ENCODE peak calls at places on chromosome 1, in nine cellular contexts. F is glutamatergic neuron; Y is kidney; T is naive thymus-derived CD4-positive, alpha-beta T cell; B is activated naive CD4-positive, alpha-beta T cell treated with anti-CD3 and anti-CD28 coated beads, Interleukin-2, amount 10 ng/mL, durations not matched to agents 7 days and 5 days; Z is psoas muscle; A is GM12892; P is RWPE1; K is KBM-7. N is an unnamed sample.
A peak's percentile ranks its signal among the peaks of the same experiment; 100 is the strongest.

GRCh38 chr1:53553734-53554509 is 94.7 kb downstream of the DMRTB1 start:
- DNase-seq in F (peak; percentile 12), Y (peak; percentile 36), T (no peak), B (peak; percentile 17), Z (no peak), A (no peak), P (no peak), K (no peak), N (no peak)

GRCh38 chr1:34844252-34844634 is 15.3 kb downstream of the SMIM12 start:
- DNase-seq in F (no peak), Y (no peak), T (no peak), B (no peak), Z (no peak), A (no peak), P (no peak), K (no peak), N (no peak)

GRCh38 chr1:166479052-166479631 is 312.3 kb upstream of the FAM78B start:
- DNase-seq in F (peak; percentile 69), Y (no peak), T (peak; percentile 33), B (peak; percentile 70), Z (peak; percentile 31), A (no peak), P (peak; percentile 22), K (peak; percentile 37), N (peak; percentile 3)

GRCh38 chr1:100038401-100039306 is 68.9 kb downstream of the SLC35A3 start:
- DNase-seq in F (peak; percentile 74), Y (peak; percentile 88), T (peak; percentile 74), B (peak; percentile 88), Z (peak; percentile 51), A (peak; percentile 40), P (peak; percentile 41), K (peak; percentile 63), N (no peak)

GRCh38 chr1:247358920-247359319 is 27.3 kb upstream of the ZNF496 start:
- DNase-seq in F (no peak), Y (no peak), T (no peak), B (no peak), Z (no peak), A (no peak), P (no peak), K (no peak), N (no peak)

GRCh38 chr1:18922319-18922726 is 20.0 kb upstream of the ALDH4A1 start:
- DNase-seq in F (peak; percentile 77), Y (peak; percentile 91), T (no peak), B (no peak), Z (peak; percentile 83), A (no peak), P (no peak), K (no peak), N (no peak)

GRCh38 chr1:44168520-44169098 is 27.2 kb upstream of the KLF18 start:
- DNase-seq in F (no peak), Y (no peak), T (no peak), B (no peak), Z (no peak), A (no peak), P (no peak), K (no peak), N (no peak)

GRCh38 chr1:209412566-209412965 is 170.9 kb upstream of the CAMK1G start:
- DNase-seq in F (no peak), Y (no peak), T (no peak), B (no peak), Z (no peak), A (no peak), P (no peak), K (no peak), N (no peak)

GRCh38 chr1:208595236-208595635 is 351.1 kb upstream of the PLXNA2 start:
- DNase-seq in F (no peak), Y (no peak), T (no peak), B (no peak), Z (no peak), A (no peak), P (no peak), K (no peak), N (no peak)